ENCODE peak calls at places on chromosomes 16 and 17, in eight cellular contexts. One of them, this sample, is unnamed.

GRCh38 chr17:10063730-10064221 is 134.6 kb downstream of the GAS7 start:
- DNase-seq in left ventricle myocardium inferior: no peak
- DNase-seq in fibroblast of mammary gland: no peak
- DNase-seq in BJ: no peak
- DNase-seq in pancreas: peak
- DNase-seq in GM12865: peak
- DNase-seq in stomach: peak
- DNase-seq in lung: peak
- DNase-seq in this sample: peak

GRCh38 chr16:12340151-12340733 is 363.7 kb downstream of the SNX29 start:
- DNase-seq in left ventricle myocardium inferior: no peak
- DNase-seq in fibroblast of mammary gland: peak
- DNase-seq in BJ: peak
- DNase-seq in pancreas: no peak
- DNase-seq in GM12865: peak
- DNase-seq in stomach: peak
- DNase-seq in lung: peak
- DNase-seq in this sample: peak

GRCh38 chr16:67277999-67278772 is 1.1 kb upstream of the PLEKHG4 start:
- DNase-seq in left ventricle myocardium inferior: no peak
- DNase-seq in fibroblast of mammary gland: peak
- DNase-seq in BJ: peak
- DNase-seq in pancreas: no peak
- DNase-seq in GM12865: no peak
- DNase-seq in stomach: no peak
- DNase-seq in lung: no peak
- DNase-seq in this sample: peak

GRCh38 chr17:18107061-18107460 is 1.5 kb upstream of the MYO15A start:
- DNase-seq in left ventricle myocardium inferior: no peak
- DNase-seq in fibroblast of mammary gland: no peak
- DNase-seq in BJ: no peak
- DNase-seq in pancreas: no peak
- DNase-seq in GM12865: no peak
- DNase-seq in stomach: no peak
- DNase-seq in lung: no peak
- DNase-seq in this sample: no peak

GRCh38 chr17:45225051-45225700 is 3.5 kb downstream of the FMNL1 start:
- DNase-seq in left ventricle myocardium inferior: no peak
- DNase-seq in fibroblast of mammary gland: no peak
- DNase-seq in BJ: no peak
- DNase-seq in pancreas: no peak
- DNase-seq in GM12865: peak
- DNase-seq in stomach: no peak
- DNase-seq in lung: no peak
- DNase-seq in this sample: no peak

GRCh38 chr16:56860226-56861020 is 4.6 kb upstream of the SLC12A3 start:
- DNase-seq in left ventricle myocardium inferior: no peak
- DNase-seq in fibroblast of mammary gland: no peak
- DNase-seq in BJ: no peak
- DNase-seq in pancreas: no peak
- DNase-seq in GM12865: peak
- DNase-seq in stomach: no peak
- DNase-seq in lung: no peak
- DNase-seq in this sample: no peak

GRCh38 chr16:21033707-21034106 is 116.9 kb downstream of the DNAH3 start:
- DNase-seq in left ventricle myocardium inferior: peak
- DNase-seq in fibroblast of mammary gland: peak
- DNase-seq in BJ: no peak
- DNase-seq in pancreas: peak
- DNase-seq in GM12865: no peak
- DNase-seq in stomach: no peak
- DNase-seq in lung: no peak
- DNase-seq in this sample: peak

GRCh38 chr17:22692066-22692800 is 999.9 kb downstream of the KCNJ18 start:
- DNase-seq in left ventricle myocardium inferior: no peak
- DNase-seq in fibroblast of mammary gland: no peak
- DNase-seq in BJ: no peak
- DNase-seq in pancreas: no peak
- DNase-seq in GM12865: no peak
- DNase-seq in stomach: no peak
- DNase-seq in lung: peak
- DNase-seq in this sample: no peak

GRCh38 chr16:22007509-22008214 is at the start of gene MOSMO:
- DNase-seq in left ventricle myocardium inferior: peak
- DNase-seq in fibroblast of mammary gland: peak
- DNase-seq in BJ: no peak
- DNase-seq in pancreas: peak
- DNase-seq in GM12865: peak
- DNase-seq in stomach: peak
- DNase-seq in lung: peak
- DNase-seq in this sample: peak

GRCh38 chr17:16918443-16918842 is 53.5 kb downstream of the TNFRSF13B start:
- DNase-seq in left ventricle myocardium inferior: no peak
- DNase-seq in fibroblast of mammary gland: no peak
- DNase-seq in BJ: no peak
- DNase-seq in pancreas: no peak
- DNase-seq in GM12865: no peak
- DNase-seq in stomach: peak
- DNase-seq in lung: no peak
- DNase-seq in this sample: no peak

GRCh38 chr17:17385502-17385901 is 82.3 kb downstream of the NT5M start:
- DNase-seq in left ventricle myocardium inferior: no peak
- DNase-seq in fibroblast of mammary gland: no peak
- DNase-seq in BJ: no peak
- DNase-seq in pancreas: no peak
- DNase-seq in GM12865: no peak
- DNase-seq in stomach: no peak
- DNase-seq in lung: no peak
- DNase-seq in this sample: no peak

GRCh38 chr16:31224092-31224955 is 7.4 kb upstream of the PYDC1 start:
- DNase-seq in left ventricle myocardium inferior: no peak
- DNase-seq in fibroblast of mammary gland: no peak
- DNase-seq in BJ: no peak
- DNase-seq in pancreas: no peak
- DNase-seq in GM12865: no peak
- DNase-seq in stomach: no peak
- DNase-seq in lung: no peak
- DNase-seq in this sample: no peak

GRCh38 chr16:81457326-81458133 is 12.9 kb downstream of the CMIP start:
- DNase-seq in left ventricle myocardium inferior: no peak
- DNase-seq in fibroblast of mammary gland: peak
- DNase-seq in BJ: peak
- DNase-seq in pancreas: no peak
- DNase-seq in GM12865: no peak
- DNase-seq in stomach: no peak
- DNase-seq in lung: no peak
- DNase-seq in this sample: peak

GRCh38 chr16:87328846-87329245 is 11.7 kb upstream of the C16orf95 start:
- DNase-seq in left ventricle myocardium inferior: no peak
- DNase-seq in fibroblast of mammary gland: no peak
- DNase-seq in BJ: no peak
- DNase-seq in pancreas: no peak
- DNase-seq in GM12865: no peak
- DNase-seq in stomach: no peak
- DNase-seq in lung: no peak
- DNase-seq in this sample: no peak

GRCh38 chr16:2458887-2459646 is 842 bp upstream of the TEDC2 start:
- DNase-seq in left ventricle myocardium inferior: no peak
- DNase-seq in fibroblast of mammary gland: no peak
- DNase-seq in BJ: no peak
- DNase-seq in pancreas: no peak
- DNase-seq in GM12865: no peak
- DNase-seq in stomach: no peak
- DNase-seq in lung: no peak
- DNase-seq in this sample: no peak

GRCh38 chr16:1965610-1966009 is 984 bp upstream of the RPS2 start:
- DNase-seq in left ventricle myocardium inferior: no peak
- DNase-seq in fibroblast of mammary gland: no peak
- DNase-seq in BJ: no peak
- DNase-seq in pancreas: no peak
- DNase-seq in GM12865: no peak
- DNase-seq in stomach: no peak
- DNase-seq in lung: no peak
- DNase-seq in this sample: no peak

GRCh38 chr17:43890240-43890639 is 17.1 kb downstream of the MPP2 start:
- DNase-seq in left ventricle myocardium inferior: no peak
- DNase-seq in fibroblast of mammary gland: no peak
- DNase-seq in BJ: no peak
- DNase-seq in pancreas: no peak
- DNase-seq in GM12865: no peak
- DNase-seq in stomach: no peak
- DNase-seq in lung: no peak
- DNase-seq in this sample: no peak

GRCh38 chr16:11325404-11326083 is 19.7 kb upstream of the RMI2 start:
- DNase-seq in left ventricle myocardium inferior: no peak
- DNase-seq in fibroblast of mammary gland: no peak
- DNase-seq in BJ: no peak
- DNase-seq in pancreas: no peak
- DNase-seq in GM12865: peak
- DNase-seq in stomach: no peak
- DNase-seq in lung: no peak
- DNase-seq in this sample: no peak

GRCh38 chr17:39239640-39240314 is 14.0 kb upstream of the STAC2 start:
- DNase-seq in left ventricle myocardium inferior: no peak
- DNase-seq in fibroblast of mammary gland: no peak
- DNase-seq in BJ: no peak
- DNase-seq in pancreas: no peak
- DNase-seq in GM12865: peak
- DNase-seq in stomach: peak
- DNase-seq in lung: peak
- DNase-seq in this sample: no peak

GRCh38 chr17:27602721-27603445 is 28.1 kb upstream of the LGALS9 start:
- DNase-seq in left ventricle myocardium inferior: peak
- DNase-seq in fibroblast of mammary gland: peak
- DNase-seq in BJ: no peak
- DNase-seq in pancreas: peak
- DNase-seq in GM12865: peak
- DNase-seq in stomach: peak
- DNase-seq in lung: peak
- DNase-seq in this sample: peak

GRCh38 chr17:64457156-64457555 is 8.2 kb downstream of the MILR1 start:
- DNase-seq in left ventricle myocardium inferior: no peak
- DNase-seq in fibroblast of mammary gland: peak
- DNase-seq in BJ: no peak
- DNase-seq in pancreas: no peak
- DNase-seq in GM12865: peak
- DNase-seq in stomach: no peak
- DNase-seq in lung: no peak
- DNase-seq in this sample: peak

GRCh38 chr17:39755550-39756375 is 18.0 kb downstream of the GRB7 start:
- DNase-seq in left ventricle myocardium inferior: no peak
- DNase-seq in fibroblast of mammary gland: peak
- DNase-seq in BJ: no peak
- DNase-seq in pancreas: no peak
- DNase-seq in GM12865: peak
- DNase-seq in stomach: no peak
- DNase-seq in lung: no peak
- DNase-seq in this sample: peak

GRCh38 chr17:13017623-13018462 is at the start of gene ELAC2:
- DNase-seq in left ventricle myocardium inferior: peak
- DNase-seq in fibroblast of mammary gland: peak
- DNase-seq in BJ: peak
- DNase-seq in pancreas: peak
- DNase-seq in GM12865: peak
- DNase-seq in stomach: peak
- DNase-seq in lung: peak
- DNase-seq in this sample: peak
- TF ChIP-seq CTCF in left ventricle myocardium inferior: no peak
- TF ChIP-seq CTCF in fibroblast of mammary gland: no peak
- TF ChIP-seq CTCF in BJ: no peak
- TF ChIP-seq CTCF in pancreas: no peak
- TF ChIP-seq CTCF in GM12865: no peak
- TF ChIP-seq CTCF in stomach: no peak
- TF ChIP-seq CTCF in lung: no peak
- TF ChIP-seq CTCF in this sample: no peak

GRCh38 chr17:21030375-21030774 is 12.4 kb downstream of the USP22 start:
- DNase-seq in left ventricle myocardium inferior: no peak
- DNase-seq in fibroblast of mammary gland: no peak
- DNase-seq in BJ: no peak
- DNase-seq in pancreas: no peak
- DNase-seq in GM12865: no peak
- DNase-seq in stomach: no peak
- DNase-seq in lung: no peak
- DNase-seq in this sample: no peak
- H3K4me3 ChIP-seq in left ventricle myocardium inferior: no peak
- H3K4me3 ChIP-seq in fibroblast of mammary gland: no peak
- H3K4me3 ChIP-seq in BJ: no peak
- H3K4me3 ChIP-seq in pancreas: no peak
- H3K4me3 ChIP-seq in GM12865: no peak
- H3K4me3 ChIP-seq in stomach: no peak
- H3K4me3 ChIP-seq in lung: no peak
- H3K4me3 ChIP-seq in this sample: no peak

GRCh38 chr17:42548070-42548837 is 4.5 kb upstream of the HSD17B1 start:
- DNase-seq in left ventricle myocardium inferior: peak
- DNase-seq in fibroblast of mammary gland: no peak
- DNase-seq in BJ: no peak
- DNase-seq in pancreas: peak
- DNase-seq in GM12865: peak
- DNase-seq in stomach: peak
- DNase-seq in lung: peak
- DNase-seq in this sample: no peak
- TF ChIP-seq CTCF in left ventricle myocardium inferior: peak
- TF ChIP-seq CTCF in fibroblast of mammary gland: peak
- TF ChIP-seq CTCF in BJ: peak
- TF ChIP-seq CTCF in pancreas: peak
- TF ChIP-seq CTCF in GM12865: peak
- TF ChIP-seq CTCF in stomach: peak
- TF ChIP-seq CTCF in lung: peak
- TF ChIP-seq CTCF in this sample: no peak

DNA sequence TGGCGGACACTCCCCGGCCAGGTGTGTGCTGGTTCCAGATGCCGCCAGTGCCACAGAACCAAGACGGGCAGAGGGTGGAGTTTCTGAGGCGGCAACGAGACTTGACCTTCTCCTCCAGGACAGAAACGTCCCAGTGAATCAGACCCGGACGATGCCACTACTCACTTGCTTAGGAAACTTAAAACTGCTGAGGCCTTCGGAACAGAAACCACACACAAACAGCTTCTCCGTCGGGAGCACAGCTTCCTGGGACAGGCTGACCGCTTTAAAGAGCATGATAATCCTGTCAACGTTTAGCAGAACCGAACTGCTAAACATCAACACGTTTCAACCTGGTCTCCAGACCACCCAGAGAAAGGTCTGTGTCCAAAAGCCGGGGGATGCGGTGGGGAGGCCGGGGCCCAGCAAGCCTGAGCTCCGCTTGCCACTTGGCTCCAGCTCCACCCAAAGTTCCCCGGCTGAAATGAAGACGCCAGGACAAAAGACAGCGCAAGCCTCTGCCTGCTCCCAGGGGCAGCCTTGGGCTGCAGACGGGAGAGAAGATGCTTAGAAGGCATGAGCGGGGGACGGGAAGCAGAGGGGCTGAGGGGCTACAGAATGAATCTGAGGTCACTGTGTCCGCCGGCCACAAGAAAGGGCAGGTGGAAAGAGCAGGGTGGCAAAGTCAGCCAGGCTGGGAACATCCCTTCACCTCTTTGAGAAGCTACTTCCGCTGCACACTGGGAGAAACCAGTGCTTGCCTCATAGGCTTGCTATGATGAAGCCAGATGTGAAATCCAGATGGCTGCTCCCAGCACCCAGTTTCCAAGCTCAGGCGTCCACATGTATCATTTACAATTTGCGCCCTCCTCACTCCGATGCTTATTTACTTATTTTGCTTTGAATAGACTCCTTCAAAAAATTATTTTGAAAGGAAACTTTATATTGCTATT is 68.9 kb downstream of the MRM3 start:
- DNase-seq in left ventricle myocardium inferior: peak
- DNase-seq in fibroblast of mammary gland: peak
- DNase-seq in BJ: no peak
- DNase-seq in pancreas: no peak
- DNase-seq in GM12865: no peak
- DNase-seq in stomach: no peak
- DNase-seq in lung: no peak
- DNase-seq in this sample: peak
- H3K4me3 ChIP-seq in left ventricle myocardium inferior: peak
- H3K4me3 ChIP-seq in fibroblast of mammary gland: no peak
- H3K4me3 ChIP-seq in BJ: peak
- H3K4me3 ChIP-seq in pancreas: no peak
- H3K4me3 ChIP-seq in GM12865: no peak
- H3K4me3 ChIP-seq in stomach: peak
- H3K4me3 ChIP-seq in lung: no peak
- H3K4me3 ChIP-seq in this sample: peak

This sample was measured in AG10803.